ENCODE peak calls at places on chromosomes 11 and 22, in nine cellular contexts. R, G, L, W, C, F, P, S and B are unnamed samples.

GRCh38 chr11:33001281-33001680 is 14.4 kb upstream of the DEPDC7 start:
- DNase-seq in R (no peak), G (no peak), L (no peak), W (no peak), C (no peak), F (no peak), P (no peak), S (no peak), B (no peak)

GRCh38 chr22:49701380-49702067 is 126.1 kb downstream of the BRD1 start:
- DNase-seq in R (no peak), G (no peak), L (no peak), W (no peak), C (peak), F (no peak), P (no peak), S (no peak), B (no peak)

GRCh38 chr22:49297871-49298721 is 529.6 kb downstream of the BRD1 start:
- DNase-seq in R (no peak), G (no peak), L (no peak), W (no peak), C (no peak), F (peak), P (no peak), S (no peak), B (no peak)

GRCh38 chr11:45262900-45263299 is 23.2 kb downstream of the SYT13 start:
- DNase-seq in R (no peak), G (no peak), L (no peak), W (no peak), C (no peak), F (no peak), P (no peak), S (peak), B (peak)

GRCh38 chr11:102269927-102270326 is 47.4 kb upstream of the BIRC3 start:
- DNase-seq in R (no peak), G (no peak), L (no peak), W (no peak), C (no peak), F (no peak), P (no peak), S (no peak), B (peak)

GRCh38 chr11:1344056-1344635 is 34.7 kb upstream of the TOLLIP start:
- DNase-seq in R (peak), G (no peak), L (no peak), W (peak), C (no peak), F (no peak), P (no peak), S (no peak), B (no peak)

GRCh38 chr22:32469799-32470212 is 4.8 kb upstream of the FBXO7 start:
- DNase-seq in R (no peak), G (no peak), L (peak), W (no peak), C (peak), F (no peak), P (no peak), S (peak), B (no peak)

GRCh38 chr11:64095949-64096348 is 60.2 kb downstream of the FLRT1 start:
- DNase-seq in R (no peak), G (no peak), L (no peak), W (no peak), C (no peak), F (no peak), P (no peak), S (peak), B (no peak)

GRCh38 chr22:31526275-31526674 is 29.9 kb downstream of the SFI1 start:
- DNase-seq in R (no peak), G (no peak), L (no peak), W (no peak), C (no peak), F (no peak), P (no peak), S (no peak), B (no peak)

GRCh38 chr11:57479925-57480324 is 19.6 kb downstream of the RTN4RL2 start:
- DNase-seq in R (no peak), G (no peak), L (no peak), W (no peak), C (no peak), F (no peak), P (no peak), S (no peak), B (no peak)

GRCh38 chr22:25091449-25091848 is 108.2 kb upstream of the CRYBB3 start:
- DNase-seq in R (no peak), G (no peak), L (no peak), W (no peak), C (no peak), F (no peak), P (no peak), S (no peak), B (no peak)

GRCh38 chr11:83069441-83070043 is 2.2 kb downstream of the RAB30 start:
- DNase-seq in R (no peak), G (no peak), L (peak), W (no peak), C (no peak), F (no peak), P (no peak), S (peak), B (no peak)

GRCh38 chr11:13008625-13009475 is at the start of gene RASSF10:
- DNase-seq in R (peak), G (no peak), L (peak), W (peak), C (no peak), F (peak), P (peak), S (peak), B (peak)

GRCh38 chr22:44313385-44314006 is 745 bp upstream of the SHISAL1 start:
- DNase-seq in R (peak), G (no peak), L (no peak), W (no peak), C (no peak), F (no peak), P (peak), S (no peak), B (no peak)

GRCh38 chr11:130634981-130635473 is 186.6 kb downstream of the ADAMTS15 start:
- DNase-seq in R (no peak), G (no peak), L (peak), W (no peak), C (no peak), F (no peak), P (no peak), S (peak), B (no peak)